ENCODE peak calls at places on chromosomes 4 and X, in ten cellular contexts. H is GM12891; D is nucleus accumbens; Y is head of caudate nucleus; S is NCI-H1417 treated with DMSO at 0.1 percent for 48 hours; A is stimulated activated CD4-positive, alpha-beta T cell treated with anti-CD3 and anti-CD28 coated beads, Interleukin-4, amount 100 ng/mL, for 24 hours; L is WERI-Rb-1; M is activated CD4-positive, CD25-positive, alpha-beta regulatory T cell treated with anti-CD3 and anti-CD28 coated beads, Interleukin-2, amount 50 U/mL, for 16 hours; U is amniotic epithelial cell; O is NCI-H187. J is an unnamed sample.

GRCh38 chrX:55127692-55128091 is 38.9 kb downstream of the PAGE2 start:
- DNase-seq in A (no peak), O (no peak), U (peak; percentile 79), H (no peak), D (no peak), S (no peak), L (no peak), M (no peak), Y (no peak), J (no peak)

GRCh38 chr4:3016839-3017410 is 53.6 kb downstream of the GRK4 start:
- DNase-seq in U (peak; percentile 25), Y (no peak), M (no peak), D (no peak), A (no peak), H (no peak), O (no peak), L (peak; percentile 33), S (no peak), J (no peak)

GRCh38 chr4:15375707-15376106 is 52.1 kb upstream of the C1QTNF7 start:
- DNase-seq in M (no peak), H (no peak), Y (no peak), U (no peak), D (no peak), A (no peak), S (no peak), L (no peak), O (no peak), J (no peak)

GRCh38 chrX:16826207-16826606 is 39.9 kb downstream of the TXLNG start:
- DNase-seq in H (no peak), O (no peak), A (no peak), D (no peak), Y (no peak), M (no peak), S (peak; percentile 35), L (no peak), U (peak; percentile 71), J (no peak)

GRCh38 chr4:138438608-138439007 is 196.5 kb upstream of the SLC7A11 start:
- DNase-seq in S (no peak), A (no peak), D (no peak), L (no peak), H (no peak), U (no peak), M (no peak), Y (no peak), O (no peak), J (no peak)

GRCh38 chr4:156705291-156705690 is 266.3 kb downstream of the PDGFC start:
- DNase-seq in A (no peak), S (no peak), H (no peak), U (peak; percentile 25), Y (no peak), L (no peak), M (no peak), D (no peak), O (no peak), J (no peak)

GRCh38 chr4:100168521-100168920 is 21.7 kb downstream of the DDIT4L start:
- DNase-seq in A (no peak), L (no peak), O (no peak), Y (no peak), U (peak; percentile 43), D (no peak), S (no peak), M (no peak), H (no peak), J (no peak)

GRCh38 chrX:17580529-17581155 is 156.7 kb upstream of the SCML1 start:
- DNase-seq in S (no peak), U (no peak), A (no peak), M (no peak), Y (no peak), L (no peak), D (no peak), O (no peak), H (no peak), J (no peak)

GRCh38 chr4:26529479-26529878 is 39.2 kb upstream of the CCKAR start:
- DNase-seq in S (no peak), O (no peak), M (no peak), D (no peak), L (no peak), U (no peak), Y (peak; percentile 18), H (no peak), A (no peak), J (no peak)

GRCh38 chr4:91837608-91838029 is 466.1 kb upstream of the GRID2 start:
- DNase-seq in S (no peak), Y (no peak), H (no peak), D (no peak), U (peak; percentile 99), M (no peak), L (no peak), O (no peak), A (no peak), J (no peak)

GRCh38 chrX:147376601-147377387 is 534.9 kb upstream of the FMR1 start:
- DNase-seq in L (no peak), A (no peak), H (no peak), O (peak; percentile 78), Y (no peak), S (no peak), D (no peak), M (no peak), U (no peak), J (no peak)

GRCh38 chr4:102299708-102300107 is 45.6 kb downstream of the SLC39A8 start:
- DNase-seq in L (peak; percentile 20), A (peak; percentile 12), H (no peak), D (peak; percentile 1), O (no peak), Y (no peak), U (peak; percentile 50), S (no peak), M (no peak), J (no peak)

GRCh38 chrX:65300104-65300809 is 234.3 kb downstream of the LAS1L start:
- DNase-seq in U (no peak), L (peak; percentile 8), A (no peak), D (no peak), M (no peak), O (no peak), Y (no peak), H (no peak), S (no peak), J (no peak)

GRCh38 chr4:169620846-169621228 is 459 bp downstream of the CLCN3 start:
- DNase-seq in Y (peak; percentile 28), S (no peak), H (no peak), O (no peak), D (peak; percentile 4), A (peak; percentile 23), M (no peak), L (no peak), U (peak; percentile 29), J (no peak)

GRCh38 chr4:182495986-182496385 is 252.8 kb downstream of the TENM3 start:
- DNase-seq in S (no peak), M (no peak), O (no peak), D (no peak), U (no peak), L (no peak), Y (no peak), A (no peak), H (no peak), J (no peak)

GRCh38 chrX:40109288-40110008 is 11.7 kb upstream of the BCOR start:
- DNase-seq in A (no peak), U (peak; percentile 62), S (no peak), M (no peak), Y (peak; percentile 35), O (no peak), L (peak; percentile 56), H (no peak), D (peak; percentile 31), J (no peak)

GRCh38 chr4:81221303-81222081 is 6.5 kb upstream of the PRKG2 start:
- DNase-seq in D (no peak), Y (no peak), U (no peak), A (no peak), H (no peak), S (no peak), O (no peak), M (no peak), L (no peak), J (no peak)

GRCh38 chr4:10184051-10184450 is 67.5 kb upstream of the WDR1 start:
- DNase-seq in H (no peak), A (no peak), O (no peak), S (no peak), L (no peak), Y (no peak), U (no peak), D (no peak), M (no peak), J (no peak)

GRCh38 chr4:118280501-118281218 is 72.1 kb downstream of the PRSS12 start:
- DNase-seq in S (peak; percentile 8), Y (no peak), O (no peak), L (peak; percentile 71), A (peak; percentile 45), U (peak; percentile 78), M (no peak), H (no peak), D (no peak), J (no peak)

GRCh38 chr4:37008199-37008598 is 236.3 kb upstream of the NWD2 start:
- DNase-seq in S (no peak), D (no peak), A (no peak), L (no peak), H (no peak), O (peak; percentile 5), Y (no peak), M (no peak), U (no peak), J (no peak)

GRCh38 chr4:78622253-78622979 is 70.8 kb downstream of the ANXA3 start:
- DNase-seq in Y (no peak), M (no peak), O (no peak), D (no peak), A (no peak), U (peak; percentile 95), S (no peak), H (no peak), L (no peak), J (no peak)

GRCh38 chrX:9003041-9003440 is 30.9 kb downstream of the FAM9B start:
- DNase-seq in M (no peak), H (no peak), L (no peak), U (no peak), A (no peak), S (no peak), Y (no peak), D (no peak), O (no peak), J (no peak)

GRCh38 chrX:119605739-119606507 is at the start of gene NKRF:
- DNase-seq in O (peak; percentile 91), L (peak; percentile 85), H (peak; percentile 54), D (peak; percentile 81), Y (peak; percentile 86), S (peak; percentile 59), U (no peak), M (peak; percentile 73), A (peak; percentile 89), J (peak; percentile 43)

J was measured in D721Med.